ENCODE peak calls at places on chromosomes 12 and 14, in seven cellular contexts. One of them, this sample, is unnamed.

GRCh38 chr12:112792306-112792705 is 758 bp downstream of the RPH3A start:
- DNase-seq in SK-N-SH: peak; percentile 61
- DNase-seq in K562: no peak
- DNase-seq in GM23338: no peak
- DNase-seq in HCT116: no peak
- DNase-seq in GM12878: no peak
- DNase-seq in H1: no peak
- DNase-seq in this sample: no peak

GRCh38 chr14:52008136-52008535 is 18.8 kb downstream of the RTRAF start:
- DNase-seq in SK-N-SH: no peak
- DNase-seq in K562: no peak
- DNase-seq in GM23338: no peak
- DNase-seq in HCT116: no peak
- DNase-seq in GM12878: no peak
- DNase-seq in H1: no peak
- DNase-seq in this sample: no peak

GRCh38 chr12:118058881-118059644 is 1.9 kb downstream of the WSB2 start:
- DNase-seq in SK-N-SH: no peak
- DNase-seq in K562: no peak
- DNase-seq in GM23338: no peak
- DNase-seq in HCT116: no peak
- DNase-seq in GM12878: no peak
- DNase-seq in H1: no peak
- DNase-seq in this sample: peak; percentile 32

GRCh38 chr12:14960548-14961465 is 594 bp downstream of the ARHGDIB start:
- DNase-seq in SK-N-SH: no peak
- DNase-seq in K562: peak; percentile 37
- DNase-seq in GM23338: peak; percentile 29
- DNase-seq in HCT116: no peak
- DNase-seq in GM12878: no peak
- DNase-seq in H1: no peak
- DNase-seq in this sample: peak; percentile 83

GRCh38 chr12:71626768-71627167 is 36.9 kb downstream of the ZFC3H1 start:
- DNase-seq in SK-N-SH: no peak
- DNase-seq in K562: no peak
- DNase-seq in GM23338: no peak
- DNase-seq in HCT116: no peak
- DNase-seq in GM12878: no peak
- DNase-seq in H1: no peak
- DNase-seq in this sample: peak; percentile 85

GRCh38 chr12:52521175-52521574 is 981 bp upstream of the KRT5 start:
- DNase-seq in SK-N-SH: no peak
- DNase-seq in K562: peak; percentile 6
- DNase-seq in GM23338: no peak
- DNase-seq in HCT116: peak; percentile 23
- DNase-seq in GM12878: no peak
- DNase-seq in H1: no peak
- DNase-seq in this sample: no peak

GRCh38 chr12:124786065-124786964 is 77.3 kb downstream of the SCARB1 start:
- DNase-seq in SK-N-SH: peak; percentile 98
- DNase-seq in K562: no peak
- DNase-seq in GM23338: peak; percentile 95
- DNase-seq in HCT116: no peak
- DNase-seq in GM12878: no peak
- DNase-seq in H1: peak; percentile 53
- DNase-seq in this sample: peak; percentile 86

GRCh38 chr12:32603071-32603470 is 76.0 kb upstream of the DNM1L start:
- DNase-seq in SK-N-SH: no peak
- DNase-seq in K562: no peak
- DNase-seq in GM23338: no peak
- DNase-seq in HCT116: no peak
- DNase-seq in GM12878: no peak
- DNase-seq in H1: no peak
- DNase-seq in this sample: no peak

GRCh38 chr14:88604213-88604612 is 41.4 kb downstream of the ZC3H14 start:
- DNase-seq in SK-N-SH: no peak
- DNase-seq in K562: no peak
- DNase-seq in GM23338: peak; percentile 9
- DNase-seq in HCT116: no peak
- DNase-seq in GM12878: no peak
- DNase-seq in H1: no peak
- DNase-seq in this sample: no peak

GRCh38 chr12:79983492-79983891 is 48.6 kb upstream of the PPP1R12A start:
- DNase-seq in SK-N-SH: no peak
- DNase-seq in K562: no peak
- DNase-seq in GM23338: no peak
- DNase-seq in HCT116: no peak
- DNase-seq in GM12878: no peak
- DNase-seq in H1: no peak
- DNase-seq in this sample: no peak

GRCh38 chr12:131428086-131428685 is 282.7 kb upstream of the SFSWAP start:
- DNase-seq in SK-N-SH: no peak
- DNase-seq in K562: no peak
- DNase-seq in GM23338: no peak
- DNase-seq in HCT116: no peak
- DNase-seq in GM12878: no peak
- DNase-seq in H1: no peak
- DNase-seq in this sample: no peak

GRCh38 chr12:124398578-124399227 is 103.8 kb downstream of the RFLNA start:
- DNase-seq in SK-N-SH: no peak
- DNase-seq in K562: no peak
- DNase-seq in GM23338: no peak
- DNase-seq in HCT116: no peak
- DNase-seq in GM12878: no peak
- DNase-seq in H1: no peak
- DNase-seq in this sample: no peak

GRCh38 chr12:57240926-57241555 is 9.9 kb downstream of the STAC3 start:
- DNase-seq in SK-N-SH: peak; percentile 63
- DNase-seq in K562: no peak
- DNase-seq in GM23338: peak; percentile 81
- DNase-seq in HCT116: no peak
- DNase-seq in GM12878: no peak
- DNase-seq in H1: no peak
- DNase-seq in this sample: no peak

GRCh38 chr12:65784616-65785015 is 39.7 kb upstream of the HMGA2 start:
- DNase-seq in SK-N-SH: no peak
- DNase-seq in K562: no peak
- DNase-seq in GM23338: no peak
- DNase-seq in HCT116: no peak
- DNase-seq in GM12878: no peak
- DNase-seq in H1: no peak
- DNase-seq in this sample: no peak

GRCh38 chr12:91144053-91144452 is 32.8 kb upstream of the LUM start:
- DNase-seq in SK-N-SH: no peak
- DNase-seq in K562: no peak
- DNase-seq in GM23338: no peak
- DNase-seq in HCT116: no peak
- DNase-seq in GM12878: no peak
- DNase-seq in H1: no peak
- DNase-seq in this sample: peak; percentile 8

GRCh38 chr14:96246535-96246839 is 9.5 kb upstream of the BDKRB1 start:
- DNase-seq in SK-N-SH: no peak
- DNase-seq in K562: no peak
- DNase-seq in GM23338: no peak
- DNase-seq in HCT116: no peak
- DNase-seq in GM12878: no peak
- DNase-seq in H1: no peak
- DNase-seq in this sample: no peak

GRCh38 chr12:12396727-12397126 is 39.8 kb downstream of the BORCS5 start:
- DNase-seq in SK-N-SH: no peak
- DNase-seq in K562: no peak
- DNase-seq in GM23338: no peak
- DNase-seq in HCT116: no peak
- DNase-seq in GM12878: no peak
- DNase-seq in H1: no peak
- DNase-seq in this sample: no peak

GRCh38 chr12:131573631-131574396 is 137.1 kb upstream of the SFSWAP start:
- DNase-seq in SK-N-SH: peak; percentile 62
- DNase-seq in K562: no peak
- DNase-seq in GM23338: no peak
- DNase-seq in HCT116: no peak
- DNase-seq in GM12878: no peak
- DNase-seq in H1: no peak
- DNase-seq in this sample: no peak

GRCh38 chr12:46160981-46161690 is 107.7 kb downstream of the SLC38A1 start:
- DNase-seq in SK-N-SH: no peak
- DNase-seq in K562: no peak
- DNase-seq in GM23338: no peak
- DNase-seq in HCT116: no peak
- DNase-seq in GM12878: no peak
- DNase-seq in H1: no peak
- DNase-seq in this sample: no peak

GRCh38 chr12:57215668-57216013 is 953 bp upstream of the NXPH4 start:
- DNase-seq in SK-N-SH: no peak
- DNase-seq in K562: no peak
- DNase-seq in GM23338: no peak
- DNase-seq in HCT116: no peak
- DNase-seq in GM12878: no peak
- DNase-seq in H1: no peak
- DNase-seq in this sample: no peak

GRCh38 chr14:56244138-56244789 is 126.1 kb downstream of the PELI2 start:
- DNase-seq in SK-N-SH: no peak
- DNase-seq in K562: no peak
- DNase-seq in GM23338: no peak
- DNase-seq in HCT116: no peak
- DNase-seq in GM12878: no peak
- DNase-seq in H1: no peak
- DNase-seq in this sample: no peak

GRCh38 chr14:35964736-35965135 is 138.6 kb downstream of the BRMS1L start:
- DNase-seq in SK-N-SH: no peak
- DNase-seq in K562: no peak
- DNase-seq in GM23338: peak; percentile 44
- DNase-seq in HCT116: no peak
- DNase-seq in GM12878: no peak
- DNase-seq in H1: no peak
- DNase-seq in this sample: no peak

GRCh38 chr14:103334644-103335603 is 887 bp downstream of the EIF5 start:
- DNase-seq in SK-N-SH: peak; percentile 82
- DNase-seq in K562: peak; percentile 81
- DNase-seq in GM23338: no peak
- DNase-seq in HCT116: no peak
- DNase-seq in GM12878: no peak
- DNase-seq in H1: no peak
- DNase-seq in this sample: peak; percentile 76
- TF ChIP-seq POLR2AphosphoS5 in SK-N-SH: no peak
- TF ChIP-seq POLR2AphosphoS5 in K562: no peak
- TF ChIP-seq POLR2AphosphoS5 in GM23338: no peak
- TF ChIP-seq POLR2AphosphoS5 in HCT116: no peak
- TF ChIP-seq POLR2AphosphoS5 in GM12878: peak; percentile 93
- TF ChIP-seq POLR2AphosphoS5 in H1: peak; percentile 82
- TF ChIP-seq POLR2AphosphoS5 in this sample: no peak

GRCh38 chr12:55746147-55746912 is 3.4 kb downstream of the GDF11 start:
- DNase-seq in SK-N-SH: no peak
- DNase-seq in K562: no peak
- DNase-seq in GM23338: no peak
- DNase-seq in HCT116: no peak
- DNase-seq in GM12878: no peak
- DNase-seq in H1: no peak
- DNase-seq in this sample: no peak
- H3K4me2 ChIP-seq in SK-N-SH: peak overlapping the region; percentile 0
- H3K4me2 ChIP-seq in K562: peak overlapping the region; percentile 69
- H3K4me2 ChIP-seq in GM23338: peak overlapping the region; percentile 85
- H3K4me2 ChIP-seq in HCT116: no peak overlapping the region
- H3K4me2 ChIP-seq in GM12878: peak overlapping the region; percentile 32
- H3K4me2 ChIP-seq in H1: peak overlapping the region; percentile 93
- H3K4me2 ChIP-seq in this sample: no peak overlapping the region

GRCh38 chr12:120199595-120200306 is 1.2 kb downstream of the RPLP0 start:
- DNase-seq in SK-N-SH: no peak
- DNase-seq in K562: peak; percentile 54
- DNase-seq in GM23338: no peak
- DNase-seq in HCT116: no peak
- DNase-seq in GM12878: no peak
- DNase-seq in H1: no peak
- DNase-seq in this sample: peak; percentile 68
- TF ChIP-seq POLR2AphosphoS5 in SK-N-SH: peak; percentile 3
- TF ChIP-seq POLR2AphosphoS5 in K562: no peak
- TF ChIP-seq POLR2AphosphoS5 in GM23338: peak; percentile 30
- TF ChIP-seq POLR2AphosphoS5 in HCT116: no peak
- TF ChIP-seq POLR2AphosphoS5 in GM12878: peak; percentile 19
- TF ChIP-seq POLR2AphosphoS5 in H1: peak; percentile 50
- TF ChIP-seq POLR2AphosphoS5 in this sample: no peak

GRCh38 chr14:32620724-32621123 is 291.6 kb downstream of the AKAP6 start:
- DNase-seq in SK-N-SH: no peak
- DNase-seq in K562: no peak
- DNase-seq in GM23338: no peak
- DNase-seq in HCT116: no peak
- DNase-seq in GM12878: no peak
- DNase-seq in H1: no peak
- DNase-seq in this sample: no peak
- H3K4me2 ChIP-seq in SK-N-SH: peak overlapping the region; percentile 16
- H3K4me2 ChIP-seq in K562: no peak overlapping the region
- H3K4me2 ChIP-seq in GM23338: no peak overlapping the region
- H3K4me2 ChIP-seq in HCT116: no peak overlapping the region
- H3K4me2 ChIP-seq in GM12878: no peak overlapping the region
- H3K4me2 ChIP-seq in H1: no peak overlapping the region
- H3K4me2 ChIP-seq in this sample: no peak overlapping the region

DNA sequence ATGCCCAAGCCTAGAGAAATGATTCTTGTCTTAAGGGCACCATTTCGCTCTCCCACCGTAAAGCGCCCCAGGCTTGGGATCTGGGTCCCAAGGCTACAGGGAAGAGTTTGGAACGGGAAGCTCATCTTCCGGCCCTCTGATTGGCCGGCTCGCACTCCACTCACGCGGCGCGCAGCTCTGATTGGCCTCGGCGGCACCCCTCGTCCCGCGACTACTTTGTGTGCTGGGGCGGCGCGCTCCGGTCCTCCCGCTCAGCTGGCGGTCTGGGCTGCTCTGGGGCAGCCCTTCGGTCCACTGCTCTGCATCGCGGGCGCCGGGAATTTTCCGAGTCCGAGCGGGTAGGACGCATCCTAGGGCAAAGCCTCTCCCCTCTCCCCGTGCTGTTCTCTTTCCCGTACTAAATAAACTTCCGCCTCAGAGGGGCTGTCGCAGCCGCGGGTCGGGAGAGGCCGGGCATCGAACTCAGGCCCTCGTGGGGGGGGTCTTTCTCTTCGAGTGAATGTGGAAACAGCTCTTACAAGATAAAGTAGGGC is 808 bp upstream of the FUT8 start:
- DNase-seq in SK-N-SH: peak; percentile 82
- DNase-seq in K562: peak; percentile 73
- DNase-seq in GM23338: peak; percentile 97
- DNase-seq in HCT116: peak; percentile 83
- DNase-seq in GM12878: no peak
- DNase-seq in H1: peak; percentile 80
- DNase-seq in this sample: peak; percentile 93
- TF ChIP-seq POLR2AphosphoS5 in SK-N-SH: peak; percentile 68
- TF ChIP-seq POLR2AphosphoS5 in K562: no peak
- TF ChIP-seq POLR2AphosphoS5 in GM23338: peak; percentile 50
- TF ChIP-seq POLR2AphosphoS5 in HCT116: peak; percentile 77
- TF ChIP-seq POLR2AphosphoS5 in GM12878: no peak
- TF ChIP-seq POLR2AphosphoS5 in H1: no peak
- TF ChIP-seq POLR2AphosphoS5 in this sample: peak; percentile 65

GRCh38 chr12:120064054-120064940 is 52.3 kb downstream of the RAB35 start:
- DNase-seq in SK-N-SH: no peak
- DNase-seq in K562: no peak
- DNase-seq in GM23338: peak; percentile 43
- DNase-seq in HCT116: no peak
- DNase-seq in GM12878: no peak
- DNase-seq in H1: no peak
- DNase-seq in this sample: no peak
- H3K4me2 ChIP-seq in SK-N-SH: no peak overlapping the region
- H3K4me2 ChIP-seq in K562: no peak overlapping the region
- H3K4me2 ChIP-seq in GM23338: no peak overlapping the region
- H3K4me2 ChIP-seq in HCT116: no peak overlapping the region
- H3K4me2 ChIP-seq in GM12878: no peak overlapping the region
- H3K4me2 ChIP-seq in H1: no peak overlapping the region
- H3K4me2 ChIP-seq in this sample: no peak overlapping the region